ENCODE peak calls at places on chromosomes 13 and 19, in ten cellular contexts. G is brain microvascular endothelial cell; Y is effector memory CD4-positive, alpha-beta T cell; R is psoas muscle; N is mesendoderm; W is adipocyte; A is cardiac muscle cell; I is tibial artery; K is uterus; F is MM.1S. Q is an unnamed sample. For H3K36me3, the result is how much of the 10 kb centered on the place peaks cover.

GRCh38 chr19:40646564-40647254 is 43.7 kb downstream of the NUMBL start:
- DNase-seq in G (no peak), Y (no peak), R (no peak), N (no peak), W (no peak), A (no peak), I (no peak), K (no peak), F (no peak), Q (no peak)

GRCh38 chr19:27775395-27775794 is 1437.6 kb downstream of the UQCRFS1 start:
- DNase-seq in G (no peak), Y (no peak), R (no peak), N (peak), W (no peak), A (no peak), I (no peak), K (no peak), F (no peak), Q (no peak)

GRCh38 chr19:1567848-1568227 is 287 bp downstream of the MEX3D start:
- DNase-seq in G (no peak), Y (no peak), R (no peak), N (no peak), W (peak), A (peak), I (no peak), K (no peak), F (no peak), Q (no peak)

GRCh38 chr19:49058592-49058991 is 1.0 kb upstream of the CGB7 start:
- DNase-seq in G (peak), Y (no peak), R (peak), N (peak), W (no peak), A (peak), I (no peak), K (no peak), F (no peak), Q (no peak)

GRCh38 chr13:80901111-80902014 is 560.4 kb upstream of the SPRY2 start:
- DNase-seq in G (no peak), Y (no peak), R (no peak), N (no peak), W (peak), A (no peak), I (no peak), K (no peak), F (no peak), Q (no peak)

GRCh38 chr19:11425719-11426457 is 6.8 kb upstream of the RGL3 start:
- DNase-seq in G (no peak), Y (no peak), R (no peak), N (peak), W (no peak), A (no peak), I (no peak), K (no peak), F (no peak), Q (no peak)

GRCh38 chr13:45280751-45281634 is 60.0 kb downstream of the TPT1 start:
- DNase-seq in G (peak), Y (no peak), R (peak), N (peak), W (peak), A (peak), I (peak), K (peak), F (peak), Q (peak)

GRCh38 chr19:50784710-50785109 is 5.5 kb upstream of the ACP4 start:
- DNase-seq in G (no peak), Y (no peak), R (no peak), N (no peak), W (no peak), A (no peak), I (no peak), K (no peak), F (no peak), Q (no peak)

GRCh38 chr13:58883405-58883804 is 1251.9 kb downstream of the PCDH17 start:
- DNase-seq in G (no peak), Y (no peak), R (no peak), N (peak), W (no peak), A (no peak), I (no peak), K (no peak), F (no peak), Q (no peak)

GRCh38 chr13:103703246-103703645 is 637.0 kb upstream of the SLC10A2 start:
- DNase-seq in G (no peak), Y (no peak), R (no peak), N (no peak), W (no peak), A (no peak), I (no peak), K (no peak), F (no peak), Q (no peak)

GRCh38 chr13:107901996-107902562 is 313.3 kb downstream of the LIG4 start:
- DNase-seq in G (no peak), Y (no peak), R (no peak), N (no peak), W (no peak), A (no peak), I (no peak), K (no peak), F (no peak), Q (no peak)

GRCh38 chr13:28621439-28621838 is 37.5 kb upstream of the POMP start:
- DNase-seq in G (no peak), Y (no peak), R (no peak), N (no peak), W (no peak), A (no peak), I (no peak), K (no peak), F (no peak), Q (no peak)

GRCh38 chr19:48726573-48726972 is 7.0 kb upstream of the MAMSTR start:
- DNase-seq in G (no peak), Y (no peak), R (no peak), N (no peak), W (no peak), A (no peak), I (no peak), K (no peak), F (no peak), Q (no peak)

GRCh38 chr13:85261757-85262346 is 537.4 kb downstream of the SLITRK6 start:
- DNase-seq in G (no peak), Y (no peak), R (no peak), N (no peak), W (peak), A (peak), I (no peak), K (no peak), F (peak), Q (no peak)

GRCh38 chr13:106089251-106089940 is 446.1 kb downstream of the EFNB2 start:
- DNase-seq in G (no peak), Y (no peak), R (no peak), N (no peak), W (no peak), A (no peak), I (no peak), K (no peak), F (no peak), Q (no peak)

GRCh38 chr13:29594710-29595379 is 643 bp downstream of the SLC7A1 start:
- DNase-seq in G (peak), Y (peak), R (peak), N (peak), W (peak), A (peak), I (peak), K (peak), F (no peak), Q (peak)

GRCh38 chr13:42041017-42041683 is 7.3 kb upstream of the DGKH start:
- DNase-seq in G (peak), Y (no peak), R (peak), N (peak), W (peak), A (peak), I (peak), K (peak), F (peak), Q (peak)

GRCh38 chr19:36151144-36152051 is 849 bp downstream of the COX7A1 start:
- DNase-seq in G (no peak), Y (no peak), R (peak), N (peak), W (no peak), A (no peak), I (peak), K (peak), F (no peak), Q (no peak)

GRCh38 chr13:46593403-46593802 is 40.4 kb downstream of the LRCH1 start:
- DNase-seq in G (no peak), Y (peak), R (no peak), N (no peak), W (no peak), A (no peak), I (no peak), K (no peak), F (no peak), Q (no peak)

GRCh38 chr13:20489185-20489820 is 36.4 kb downstream of the CRYL1 start:
- DNase-seq in G (peak), Y (no peak), R (no peak), N (peak), W (peak), A (no peak), I (peak), K (peak), F (peak), Q (no peak)

GRCh38 chr13:21426238-21426637 is 32.9 kb downstream of the ZDHHC20 start:
- DNase-seq in G (no peak), Y (no peak), R (no peak), N (no peak), W (no peak), A (no peak), I (no peak), K (no peak), F (no peak), Q (no peak)

GRCh38 chr19:1361601-1362384 is 21.9 kb upstream of the NDUFS7 start:
- DNase-seq in G (peak), Y (no peak), R (no peak), N (no peak), W (peak), A (no peak), I (no peak), K (no peak), F (no peak), Q (no peak)

GRCh38 chr13:30847697-30848307 is 58.3 kb upstream of the MEDAG start:
- DNase-seq in G (peak), Y (no peak), R (no peak), N (no peak), W (peak), A (no peak), I (peak), K (peak), F (no peak), Q (no peak)

GRCh38 chr13:41065098-41065497 is 3.8 kb downstream of the WBP4 start:
- DNase-seq in G (no peak), Y (no peak), R (no peak), N (no peak), W (peak), A (no peak), I (no peak), K (no peak), F (no peak), Q (no peak)

GRCh38 chr19:47143322-47144073 is 12.9 kb downstream of the SAE1 start:
- DNase-seq in G (no peak), Y (no peak), R (no peak), N (no peak), W (no peak), A (no peak), I (no peak), K (no peak), F (no peak), Q (no peak)

GRCh38 chr19:3227054-3227626 is 2.7 kb downstream of the CELF5 start:
- DNase-seq in G (no peak), Y (no peak), R (no peak), N (no peak), W (no peak), A (no peak), I (no peak), K (no peak), F (no peak), Q (no peak)

DNA sequence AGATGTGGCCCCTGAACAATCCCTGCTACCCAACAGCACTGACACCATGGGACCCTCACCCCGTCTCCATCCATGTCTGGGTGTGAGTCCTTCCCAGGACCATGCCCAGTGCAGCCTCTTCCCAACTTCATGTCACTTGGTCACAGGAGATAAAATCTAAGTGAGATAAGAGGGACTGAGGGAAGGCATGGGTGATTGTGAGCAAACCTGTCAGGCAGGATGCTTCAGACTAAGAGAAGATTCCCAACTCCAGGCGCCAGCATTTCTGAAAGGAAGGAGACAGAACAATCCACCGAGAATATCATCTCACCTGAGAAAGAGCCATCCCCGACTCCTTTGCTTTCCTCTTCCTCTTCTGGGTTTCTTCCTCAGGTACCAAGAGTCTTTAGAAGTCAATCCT is 7.5 kb downstream of the ZNF320 start:
- DNase-seq in G (no peak), Y (no peak), R (no peak), N (peak), W (no peak), A (no peak), I (no peak), K (no peak), F (no peak), Q (no peak)
- H3K4me3 ChIP-seq in G (no peak), Y (no peak), R (no peak), N (no peak), W (no peak), A (no peak), I (no peak), K (no peak), F (no peak), Q (no peak)

GRCh38 chr19:18128805-18129204 is 24.2 kb upstream of the PIK3R2 start:
- DNase-seq in G (no peak), Y (no peak), R (no peak), N (no peak), W (no peak), A (no peak), I (no peak), K (no peak), F (no peak), Q (no peak)

GRCh38 chr19:18131841-18132596 is 20.9 kb upstream of the PIK3R2 start:
- DNase-seq in G (no peak), Y (no peak), R (no peak), N (no peak), W (no peak), A (no peak), I (no peak), K (no peak), F (no peak), Q (no peak)

GRCh38 chr19:18130523-18131242 is 22.3 kb upstream of the PIK3R2 start:
- DNase-seq in G (no peak), Y (no peak), R (no peak), N (no peak), W (no peak), A (no peak), I (no peak), K (no peak), F (no peak), Q (no peak)

GRCh38 chr19:18126097-18126496 is 26.9 kb upstream of the PIK3R2 start:
- DNase-seq in G (no peak), Y (no peak), R (no peak), N (no peak), W (no peak), A (no peak), I (no peak), K (no peak), F (no peak), Q (no peak)

GRCh38 chr19:18128044-18128443 is 24.9 kb upstream of the PIK3R2 start:
- DNase-seq in G (no peak), Y (no peak), R (no peak), N (no peak), W (no peak), A (no peak), I (no peak), K (no peak), F (no peak), Q (no peak)
- H3K36me3 ChIP-seq in G (under half), Y (half or more), R (under half), N (under half), W (under half), A (under half), I (under half), K (under half), F (under half), Q (under half)

GRCh38 chr13:36673838-36674326 is at the start of gene SERTM1:
- DNase-seq in G (no peak), Y (no peak), R (no peak), N (peak), W (peak), A (peak), I (no peak), K (peak), F (no peak), Q (peak)
- H3K4me3 ChIP-seq in G (peak), Y (no peak), R (peak), N (peak), W (peak), A (peak), I (no peak), K (peak), F (no peak), Q (no peak)

GRCh38 chr13:112525306-112525945 is 62.5 kb downstream of the TUBGCP3 start:
- DNase-seq in G (no peak), Y (no peak), R (no peak), N (no peak), W (no peak), A (no peak), I (no peak), K (no peak), F (no peak), Q (no peak)
- H3K36me3 ChIP-seq in G (under half), Y (under half), R (half or more), N (under half), W (under half), A (under half), I (under half), K (under half), F (under half), Q (under half)

GRCh38 chr13:50512602-50513527 is 330.6 kb downstream of the DLEU7 start:
- DNase-seq in G (peak), Y (no peak), R (peak), N (no peak), W (peak), A (peak), I (peak), K (peak), F (peak), Q (peak)
- H3K4me3 ChIP-seq in G (peak), Y (peak), R (peak), N (no peak), W (peak), A (no peak), I (peak), K (peak), F (peak), Q (peak)

DNA sequence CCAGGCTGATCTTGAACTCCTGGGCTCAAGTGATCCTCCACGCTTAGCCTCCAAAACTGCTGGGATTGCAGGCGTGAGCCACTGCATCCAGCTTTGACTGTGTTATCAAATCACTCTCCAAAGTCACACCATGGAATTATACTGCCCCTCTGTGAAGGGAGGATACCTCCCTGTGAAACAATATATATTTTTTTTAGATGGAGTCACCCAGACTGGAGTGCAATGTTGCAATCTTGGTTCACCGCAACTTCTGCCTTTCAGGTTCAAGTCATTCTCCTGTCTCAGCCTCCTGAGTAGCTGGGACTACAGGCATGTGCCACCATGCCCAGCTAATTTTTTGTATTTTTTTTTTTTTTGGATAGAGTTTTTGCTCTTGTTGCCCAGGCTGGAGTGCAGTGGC is 7.7 kb downstream of the TYK2 start:
- DNase-seq in G (no peak), Y (no peak), R (no peak), N (no peak), W (no peak), A (no peak), I (no peak), K (no peak), F (no peak), Q (no peak)
- H3K36me3 ChIP-seq in G (under half), Y (under half), R (half or more), N (under half), W (under half), A (under half), I (under half), K (under half), F (under half), Q (under half)

DNA sequence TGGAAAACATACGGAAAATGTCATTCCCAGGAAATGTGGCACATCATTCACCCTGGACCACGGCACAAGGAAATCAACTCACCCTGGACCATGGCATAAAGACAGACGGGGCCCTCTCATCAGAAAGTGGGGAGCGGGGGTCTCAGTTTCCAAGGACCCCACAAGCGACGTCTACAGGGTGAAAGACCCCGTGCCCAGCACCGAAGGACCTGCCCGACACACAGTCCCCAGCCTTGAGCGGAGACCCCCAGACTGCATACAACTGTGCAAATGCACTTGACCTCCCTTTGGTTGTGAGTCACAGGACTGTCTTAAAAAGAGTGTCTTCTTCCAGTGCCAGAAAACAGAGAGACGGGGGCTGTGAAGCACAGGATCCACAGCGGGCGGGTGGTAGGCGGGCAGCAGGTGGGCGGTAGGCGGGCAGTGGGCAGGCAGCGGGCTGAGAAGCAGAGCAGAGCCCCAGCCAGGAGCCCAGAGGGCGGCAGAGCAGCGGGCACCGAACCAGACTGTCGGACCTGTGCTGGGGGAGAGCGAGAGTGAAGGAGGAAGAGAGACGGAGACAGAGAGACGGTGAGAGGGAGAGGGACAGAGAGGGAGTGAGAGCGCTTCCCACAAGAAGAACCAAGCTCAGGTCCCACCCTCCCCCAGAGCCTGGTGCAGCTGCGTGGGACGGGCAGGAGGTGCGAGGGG is 30.4 kb downstream of the RASA3 start:
- DNase-seq in G (no peak), Y (no peak), R (peak), N (no peak), W (no peak), A (no peak), I (peak), K (peak), F (no peak), Q (no peak)
- H3K4me3 ChIP-seq in G (no peak), Y (no peak), R (no peak), N (no peak), W (no peak), A (no peak), I (no peak), K (no peak), F (no peak), Q (no peak)

GRCh38 chr13:69566104-69566716 is 541.4 kb upstream of the ATXN8OS start:
- DNase-seq in G (no peak), Y (no peak), R (no peak), N (no peak), W (no peak), A (no peak), I (no peak), K (no peak), F (no peak), Q (no peak)

GRCh38 chr13:69567514-69567913 is 540.1 kb upstream of the ATXN8OS start:
- DNase-seq in G (no peak), Y (no peak), R (no peak), N (no peak), W (no peak), A (no peak), I (no peak), K (no peak), F (no peak), Q (no peak)

DNA sequence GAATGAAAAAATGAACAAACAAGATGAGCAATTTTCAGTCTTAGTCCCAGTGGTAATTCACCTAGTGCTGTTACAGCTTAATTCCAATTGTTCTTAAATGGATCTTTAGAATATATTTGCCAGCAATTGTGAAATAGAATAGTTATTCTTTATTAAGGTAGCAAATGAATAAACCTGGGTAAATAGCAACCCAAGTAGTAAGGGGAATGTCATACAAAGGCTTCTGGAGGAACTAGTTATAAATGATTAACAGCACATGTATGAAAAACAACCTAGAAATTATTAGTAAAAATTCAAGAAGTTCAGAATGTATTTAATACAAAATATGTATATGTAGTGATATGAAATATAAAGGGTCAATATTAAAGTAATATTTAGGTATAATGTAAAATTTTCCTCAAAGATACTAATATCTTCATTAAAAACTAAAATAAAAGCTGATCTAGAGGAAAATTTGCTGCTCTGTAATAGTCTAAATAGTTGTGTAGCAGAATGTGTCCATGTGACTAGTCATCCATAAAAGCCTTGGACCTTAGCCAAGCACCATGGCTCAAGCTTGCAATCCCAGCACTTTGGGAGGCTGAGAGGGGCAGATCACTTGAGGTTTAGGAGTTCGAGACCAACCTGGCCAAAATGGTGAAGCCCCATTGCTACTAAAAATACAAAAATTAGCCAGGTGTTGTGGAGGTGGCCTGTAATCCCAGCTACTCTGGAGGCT is 535.9 kb upstream of the ATXN8OS start:
- DNase-seq in G (no peak), Y (no peak), R (no peak), N (no peak), W (no peak), A (no peak), I (no peak), K (no peak), F (no peak), Q (no peak)
- H3K36me3 ChIP-seq in G (under half), Y (under half), R (under half), N (under half), W (under half), A (under half), I (under half), K (under half), F (under half), Q (under half)